ENCODE peak calls at places on chromosomes 1 and 21, in six cellular contexts. One of them, this sample, is unnamed.

GRCh38 chr21:27017251-27017650 is 50.4 kb upstream of the ADAMTS5 start:
- DNase-seq in H7: no peak
- DNase-seq in thoracic aorta: no peak
- DNase-seq in anterior cingulate cortex: no peak
- DNase-seq in stimulated activated CD4-positive, alpha-beta T cell treated with anti-CD3 and anti-CD28 coated beads, TNF-alpha, amount 100 ng/mL, for 1 hour: no peak
- DNase-seq in activated CD4-positive, alpha-beta T cell treated with anti-CD3 and anti-CD28 coated beads, Interleukin-2, amount 10 ng/mL, durations not matched to agents 7 days and 5 days: no peak
- DNase-seq in this sample: peak; percentile 10

GRCh38 chr1:175865041-175865766 is 121.8 kb upstream of the TNR start:
- DNase-seq in activated CD4-positive, alpha-beta T cell treated with anti-CD3 and anti-CD28 coated beads, Interleukin-2, amount 10 ng/mL, durations not matched to agents 7 days and 5 days: no peak
- DNase-seq in stimulated activated CD4-positive, alpha-beta T cell treated with anti-CD3 and anti-CD28 coated beads, TNF-alpha, amount 100 ng/mL, for 1 hour: no peak
- DNase-seq in H7: peak; percentile 75
- DNase-seq in anterior cingulate cortex: peak; percentile 91
- DNase-seq in thoracic aorta: no peak
- DNase-seq in this sample: no peak

GRCh38 chr21:46173573-46173972 is 10.7 kb downstream of the SPATC1L start:
- DNase-seq in activated CD4-positive, alpha-beta T cell treated with anti-CD3 and anti-CD28 coated beads, Interleukin-2, amount 10 ng/mL, durations not matched to agents 7 days and 5 days: no peak
- DNase-seq in thoracic aorta: no peak
- DNase-seq in H7: peak; percentile 29
- DNase-seq in stimulated activated CD4-positive, alpha-beta T cell treated with anti-CD3 and anti-CD28 coated beads, TNF-alpha, amount 100 ng/mL, for 1 hour: no peak
- DNase-seq in anterior cingulate cortex: no peak
- DNase-seq in this sample: no peak

GRCh38 chr1:37274491-37274890 is 199.9 kb upstream of the ZC3H12A start:
- DNase-seq in activated CD4-positive, alpha-beta T cell treated with anti-CD3 and anti-CD28 coated beads, Interleukin-2, amount 10 ng/mL, durations not matched to agents 7 days and 5 days: no peak
- DNase-seq in anterior cingulate cortex: no peak
- DNase-seq in H7: peak; percentile 60
- DNase-seq in stimulated activated CD4-positive, alpha-beta T cell treated with anti-CD3 and anti-CD28 coated beads, TNF-alpha, amount 100 ng/mL, for 1 hour: no peak
- DNase-seq in thoracic aorta: no peak
- DNase-seq in this sample: no peak

GRCh38 chr1:119410977-119411376 is 4.0 kb upstream of the HSD3B2 start:
- DNase-seq in stimulated activated CD4-positive, alpha-beta T cell treated with anti-CD3 and anti-CD28 coated beads, TNF-alpha, amount 100 ng/mL, for 1 hour: no peak
- DNase-seq in anterior cingulate cortex: no peak
- DNase-seq in activated CD4-positive, alpha-beta T cell treated with anti-CD3 and anti-CD28 coated beads, Interleukin-2, amount 10 ng/mL, durations not matched to agents 7 days and 5 days: no peak
- DNase-seq in H7: no peak
- DNase-seq in thoracic aorta: no peak
- DNase-seq in this sample: peak; percentile 20

GRCh38 chr1:163168053-163168452 is 34.7 kb downstream of the RGS5 start:
- DNase-seq in anterior cingulate cortex: no peak
- DNase-seq in stimulated activated CD4-positive, alpha-beta T cell treated with anti-CD3 and anti-CD28 coated beads, TNF-alpha, amount 100 ng/mL, for 1 hour: no peak
- DNase-seq in thoracic aorta: peak; percentile 19
- DNase-seq in H7: no peak
- DNase-seq in activated CD4-positive, alpha-beta T cell treated with anti-CD3 and anti-CD28 coated beads, Interleukin-2, amount 10 ng/mL, durations not matched to agents 7 days and 5 days: no peak
- DNase-seq in this sample: peak; percentile 94

GRCh38 chr21:45887121-45887611 is 94.4 kb upstream of the COL6A1 start:
- DNase-seq in thoracic aorta: no peak
- DNase-seq in stimulated activated CD4-positive, alpha-beta T cell treated with anti-CD3 and anti-CD28 coated beads, TNF-alpha, amount 100 ng/mL, for 1 hour: no peak
- DNase-seq in anterior cingulate cortex: peak; percentile 40
- DNase-seq in H7: no peak
- DNase-seq in activated CD4-positive, alpha-beta T cell treated with anti-CD3 and anti-CD28 coated beads, Interleukin-2, amount 10 ng/mL, durations not matched to agents 7 days and 5 days: no peak
- DNase-seq in this sample: no peak

GRCh38 chr1:1085171-1085841 is 11.2 kb upstream of the RNF223 start:
- DNase-seq in H7: peak; percentile 51
- DNase-seq in stimulated activated CD4-positive, alpha-beta T cell treated with anti-CD3 and anti-CD28 coated beads, TNF-alpha, amount 100 ng/mL, for 1 hour: no peak
- DNase-seq in anterior cingulate cortex: no peak
- DNase-seq in activated CD4-positive, alpha-beta T cell treated with anti-CD3 and anti-CD28 coated beads, Interleukin-2, amount 10 ng/mL, durations not matched to agents 7 days and 5 days: no peak
- DNase-seq in thoracic aorta: no peak
- DNase-seq in this sample: no peak

GRCh38 chr1:2641381-2642130 is 8.7 kb upstream of the MMEL1 start:
- DNase-seq in thoracic aorta: no peak
- DNase-seq in activated CD4-positive, alpha-beta T cell treated with anti-CD3 and anti-CD28 coated beads, Interleukin-2, amount 10 ng/mL, durations not matched to agents 7 days and 5 days: no peak
- DNase-seq in anterior cingulate cortex: no peak
- DNase-seq in stimulated activated CD4-positive, alpha-beta T cell treated with anti-CD3 and anti-CD28 coated beads, TNF-alpha, amount 100 ng/mL, for 1 hour: no peak
- DNase-seq in H7: peak; percentile 86
- DNase-seq in this sample: no peak

GRCh38 chr1:91929246-91929645 is 20.0 kb upstream of the BRDT start:
- DNase-seq in thoracic aorta: no peak
- DNase-seq in H7: peak; percentile 65
- DNase-seq in anterior cingulate cortex: no peak
- DNase-seq in stimulated activated CD4-positive, alpha-beta T cell treated with anti-CD3 and anti-CD28 coated beads, TNF-alpha, amount 100 ng/mL, for 1 hour: no peak
- DNase-seq in activated CD4-positive, alpha-beta T cell treated with anti-CD3 and anti-CD28 coated beads, Interleukin-2, amount 10 ng/mL, durations not matched to agents 7 days and 5 days: no peak
- DNase-seq in this sample: peak; percentile 49

GRCh38 chr1:233289676-233290075 is 5.8 kb downstream of the PCNX2 start:
- DNase-seq in activated CD4-positive, alpha-beta T cell treated with anti-CD3 and anti-CD28 coated beads, Interleukin-2, amount 10 ng/mL, durations not matched to agents 7 days and 5 days: no peak
- DNase-seq in thoracic aorta: no peak
- DNase-seq in anterior cingulate cortex: no peak
- DNase-seq in stimulated activated CD4-positive, alpha-beta T cell treated with anti-CD3 and anti-CD28 coated beads, TNF-alpha, amount 100 ng/mL, for 1 hour: no peak
- DNase-seq in H7: peak; percentile 35
- DNase-seq in this sample: no peak

GRCh38 chr1:21337931-21338567 is 47.8 kb upstream of the ECE1 start:
- DNase-seq in stimulated activated CD4-positive, alpha-beta T cell treated with anti-CD3 and anti-CD28 coated beads, TNF-alpha, amount 100 ng/mL, for 1 hour: no peak
- DNase-seq in H7: no peak
- DNase-seq in thoracic aorta: peak; percentile 92
- DNase-seq in activated CD4-positive, alpha-beta T cell treated with anti-CD3 and anti-CD28 coated beads, Interleukin-2, amount 10 ng/mL, durations not matched to agents 7 days and 5 days: no peak
- DNase-seq in anterior cingulate cortex: no peak
- DNase-seq in this sample: peak; percentile 56

GRCh38 chr1:206590025-206590834 is 22.0 kb downstream of the EIF2D start:
- DNase-seq in stimulated activated CD4-positive, alpha-beta T cell treated with anti-CD3 and anti-CD28 coated beads, TNF-alpha, amount 100 ng/mL, for 1 hour: no peak
- DNase-seq in activated CD4-positive, alpha-beta T cell treated with anti-CD3 and anti-CD28 coated beads, Interleukin-2, amount 10 ng/mL, durations not matched to agents 7 days and 5 days: peak; percentile 71
- DNase-seq in thoracic aorta: no peak
- DNase-seq in H7: peak; percentile 70
- DNase-seq in anterior cingulate cortex: no peak
- DNase-seq in this sample: peak; percentile 60

GRCh38 chr1:94522304-94522703 is 19.3 kb downstream of the F3 start:
- DNase-seq in activated CD4-positive, alpha-beta T cell treated with anti-CD3 and anti-CD28 coated beads, Interleukin-2, amount 10 ng/mL, durations not matched to agents 7 days and 5 days: no peak
- DNase-seq in H7: no peak
- DNase-seq in anterior cingulate cortex: no peak
- DNase-seq in thoracic aorta: no peak
- DNase-seq in stimulated activated CD4-positive, alpha-beta T cell treated with anti-CD3 and anti-CD28 coated beads, TNF-alpha, amount 100 ng/mL, for 1 hour: no peak
- DNase-seq in this sample: peak; percentile 65

GRCh38 chr1:203207751-203208150 is 21.2 kb upstream of the CHI3L1 start:
- DNase-seq in activated CD4-positive, alpha-beta T cell treated with anti-CD3 and anti-CD28 coated beads, Interleukin-2, amount 10 ng/mL, durations not matched to agents 7 days and 5 days: no peak
- DNase-seq in thoracic aorta: no peak
- DNase-seq in H7: no peak
- DNase-seq in stimulated activated CD4-positive, alpha-beta T cell treated with anti-CD3 and anti-CD28 coated beads, TNF-alpha, amount 100 ng/mL, for 1 hour: no peak
- DNase-seq in anterior cingulate cortex: no peak
- DNase-seq in this sample: no peak

GRCh38 chr1:205525495-205526285 is 21.2 kb downstream of the CDK18 start:
- DNase-seq in H7: no peak
- DNase-seq in stimulated activated CD4-positive, alpha-beta T cell treated with anti-CD3 and anti-CD28 coated beads, TNF-alpha, amount 100 ng/mL, for 1 hour: no peak
- DNase-seq in anterior cingulate cortex: no peak
- DNase-seq in activated CD4-positive, alpha-beta T cell treated with anti-CD3 and anti-CD28 coated beads, Interleukin-2, amount 10 ng/mL, durations not matched to agents 7 days and 5 days: no peak
- DNase-seq in thoracic aorta: no peak
- DNase-seq in this sample: no peak

GRCh38 chr21:22791986-22792560 is 1793.9 kb downstream of the NCAM2 start:
- DNase-seq in activated CD4-positive, alpha-beta T cell treated with anti-CD3 and anti-CD28 coated beads, Interleukin-2, amount 10 ng/mL, durations not matched to agents 7 days and 5 days: peak; percentile 27
- DNase-seq in anterior cingulate cortex: no peak
- DNase-seq in stimulated activated CD4-positive, alpha-beta T cell treated with anti-CD3 and anti-CD28 coated beads, TNF-alpha, amount 100 ng/mL, for 1 hour: no peak
- DNase-seq in H7: peak; percentile 38
- DNase-seq in thoracic aorta: no peak
- DNase-seq in this sample: peak; percentile 32

GRCh38 chr1:191240925-191241324 is 763.3 kb upstream of the BRINP3 start:
- DNase-seq in thoracic aorta: no peak
- DNase-seq in stimulated activated CD4-positive, alpha-beta T cell treated with anti-CD3 and anti-CD28 coated beads, TNF-alpha, amount 100 ng/mL, for 1 hour: no peak
- DNase-seq in activated CD4-positive, alpha-beta T cell treated with anti-CD3 and anti-CD28 coated beads, Interleukin-2, amount 10 ng/mL, durations not matched to agents 7 days and 5 days: no peak
- DNase-seq in H7: no peak
- DNase-seq in anterior cingulate cortex: no peak
- DNase-seq in this sample: no peak

GRCh38 chr1:231013391-231014015 is 26.6 kb downstream of the FAM89A start:
- DNase-seq in anterior cingulate cortex: no peak
- DNase-seq in thoracic aorta: no peak
- DNase-seq in activated CD4-positive, alpha-beta T cell treated with anti-CD3 and anti-CD28 coated beads, Interleukin-2, amount 10 ng/mL, durations not matched to agents 7 days and 5 days: no peak
- DNase-seq in H7: no peak
- DNase-seq in stimulated activated CD4-positive, alpha-beta T cell treated with anti-CD3 and anti-CD28 coated beads, TNF-alpha, amount 100 ng/mL, for 1 hour: no peak
- DNase-seq in this sample: no peak

GRCh38 chr1:226563666-226564065 is 15.1 kb downstream of the STUM start:
- DNase-seq in stimulated activated CD4-positive, alpha-beta T cell treated with anti-CD3 and anti-CD28 coated beads, TNF-alpha, amount 100 ng/mL, for 1 hour: no peak
- DNase-seq in activated CD4-positive, alpha-beta T cell treated with anti-CD3 and anti-CD28 coated beads, Interleukin-2, amount 10 ng/mL, durations not matched to agents 7 days and 5 days: no peak
- DNase-seq in H7: no peak
- DNase-seq in anterior cingulate cortex: no peak
- DNase-seq in thoracic aorta: no peak
- DNase-seq in this sample: no peak

GRCh38 chr1:30303387-30303786 is 420.0 kb downstream of the MATN1 start:
- DNase-seq in anterior cingulate cortex: no peak
- DNase-seq in activated CD4-positive, alpha-beta T cell treated with anti-CD3 and anti-CD28 coated beads, Interleukin-2, amount 10 ng/mL, durations not matched to agents 7 days and 5 days: no peak
- DNase-seq in H7: no peak
- DNase-seq in stimulated activated CD4-positive, alpha-beta T cell treated with anti-CD3 and anti-CD28 coated beads, TNF-alpha, amount 100 ng/mL, for 1 hour: no peak
- DNase-seq in thoracic aorta: no peak
- DNase-seq in this sample: no peak

GRCh38 chr1:218474089-218474488 is 129.0 kb downstream of the TGFB2 start:
- DNase-seq in activated CD4-positive, alpha-beta T cell treated with anti-CD3 and anti-CD28 coated beads, Interleukin-2, amount 10 ng/mL, durations not matched to agents 7 days and 5 days: no peak
- DNase-seq in anterior cingulate cortex: no peak
- DNase-seq in H7: no peak
- DNase-seq in thoracic aorta: no peak
- DNase-seq in stimulated activated CD4-positive, alpha-beta T cell treated with anti-CD3 and anti-CD28 coated beads, TNF-alpha, amount 100 ng/mL, for 1 hour: no peak
- DNase-seq in this sample: no peak

GRCh38 chr1:202155478-202156021 is 4.9 kb downstream of the PTPN7 start:
- DNase-seq in H7: no peak
- DNase-seq in thoracic aorta: no peak
- DNase-seq in activated CD4-positive, alpha-beta T cell treated with anti-CD3 and anti-CD28 coated beads, Interleukin-2, amount 10 ng/mL, durations not matched to agents 7 days and 5 days: no peak
- DNase-seq in stimulated activated CD4-positive, alpha-beta T cell treated with anti-CD3 and anti-CD28 coated beads, TNF-alpha, amount 100 ng/mL, for 1 hour: no peak
- DNase-seq in anterior cingulate cortex: no peak
- DNase-seq in this sample: peak; percentile 64

GRCh38 chr21:45074818-45075605 is 632 bp downstream of the ADARB1 start:
- DNase-seq in activated CD4-positive, alpha-beta T cell treated with anti-CD3 and anti-CD28 coated beads, Interleukin-2, amount 10 ng/mL, durations not matched to agents 7 days and 5 days: peak; percentile 23
- DNase-seq in thoracic aorta: no peak
- DNase-seq in anterior cingulate cortex: no peak
- DNase-seq in stimulated activated CD4-positive, alpha-beta T cell treated with anti-CD3 and anti-CD28 coated beads, TNF-alpha, amount 100 ng/mL, for 1 hour: no peak
- DNase-seq in H7: peak; percentile 87
- DNase-seq in this sample: peak; percentile 33

GRCh38 chr1:46041551-46041950 is 90.9 kb downstream of the PIK3R3 start:
- DNase-seq in stimulated activated CD4-positive, alpha-beta T cell treated with anti-CD3 and anti-CD28 coated beads, TNF-alpha, amount 100 ng/mL, for 1 hour: no peak
- DNase-seq in activated CD4-positive, alpha-beta T cell treated with anti-CD3 and anti-CD28 coated beads, Interleukin-2, amount 10 ng/mL, durations not matched to agents 7 days and 5 days: no peak
- DNase-seq in anterior cingulate cortex: no peak
- DNase-seq in H7: no peak
- DNase-seq in thoracic aorta: no peak
- DNase-seq in this sample: no peak

GRCh38 chr1:228964178-228964819 is 229.0 kb downstream of the RHOU start:
- DNase-seq in anterior cingulate cortex: no peak
- DNase-seq in stimulated activated CD4-positive, alpha-beta T cell treated with anti-CD3 and anti-CD28 coated beads, TNF-alpha, amount 100 ng/mL, for 1 hour: no peak
- DNase-seq in thoracic aorta: no peak
- DNase-seq in H7: no peak
- DNase-seq in activated CD4-positive, alpha-beta T cell treated with anti-CD3 and anti-CD28 coated beads, Interleukin-2, amount 10 ng/mL, durations not matched to agents 7 days and 5 days: no peak
- DNase-seq in this sample: peak; percentile 98

GRCh38 chr1:192951961-192952460 is 107.1 kb downstream of the UCHL5 start:
- DNase-seq in activated CD4-positive, alpha-beta T cell treated with anti-CD3 and anti-CD28 coated beads, Interleukin-2, amount 10 ng/mL, durations not matched to agents 7 days and 5 days: no peak
- DNase-seq in anterior cingulate cortex: no peak
- DNase-seq in stimulated activated CD4-positive, alpha-beta T cell treated with anti-CD3 and anti-CD28 coated beads, TNF-alpha, amount 100 ng/mL, for 1 hour: no peak
- DNase-seq in thoracic aorta: no peak
- DNase-seq in H7: no peak
- DNase-seq in this sample: peak; percentile 97

GRCh38 chr1:25651824-25652741 is 35.5 kb downstream of the MAN1C1 start:
- DNase-seq in H7: no peak
- DNase-seq in activated CD4-positive, alpha-beta T cell treated with anti-CD3 and anti-CD28 coated beads, Interleukin-2, amount 10 ng/mL, durations not matched to agents 7 days and 5 days: no peak
- DNase-seq in anterior cingulate cortex: peak; percentile 15
- DNase-seq in stimulated activated CD4-positive, alpha-beta T cell treated with anti-CD3 and anti-CD28 coated beads, TNF-alpha, amount 100 ng/mL, for 1 hour: no peak
- DNase-seq in thoracic aorta: no peak
- DNase-seq in this sample: no peak

GRCh38 chr1:117232551-117232950 is 21.8 kb upstream of the VTCN1 start:
- DNase-seq in stimulated activated CD4-positive, alpha-beta T cell treated with anti-CD3 and anti-CD28 coated beads, TNF-alpha, amount 100 ng/mL, for 1 hour: no peak
- DNase-seq in activated CD4-positive, alpha-beta T cell treated with anti-CD3 and anti-CD28 coated beads, Interleukin-2, amount 10 ng/mL, durations not matched to agents 7 days and 5 days: no peak
- DNase-seq in anterior cingulate cortex: no peak
- DNase-seq in thoracic aorta: no peak
- DNase-seq in H7: no peak
- DNase-seq in this sample: no peak

GRCh38 chr1:29684141-29684540 is 447.8 kb downstream of the PTPRU start:
- DNase-seq in thoracic aorta: no peak
- DNase-seq in stimulated activated CD4-positive, alpha-beta T cell treated with anti-CD3 and anti-CD28 coated beads, TNF-alpha, amount 100 ng/mL, for 1 hour: no peak
- DNase-seq in anterior cingulate cortex: no peak
- DNase-seq in activated CD4-positive, alpha-beta T cell treated with anti-CD3 and anti-CD28 coated beads, Interleukin-2, amount 10 ng/mL, durations not matched to agents 7 days and 5 days: no peak
- DNase-seq in H7: peak; percentile 4
- DNase-seq in this sample: no peak

GRCh38 chr1:235270625-235271024 is 57.4 kb downstream of the ARID4B start:
- DNase-seq in activated CD4-positive, alpha-beta T cell treated with anti-CD3 and anti-CD28 coated beads, Interleukin-2, amount 10 ng/mL, durations not matched to agents 7 days and 5 days: no peak
- DNase-seq in thoracic aorta: no peak
- DNase-seq in anterior cingulate cortex: no peak
- DNase-seq in stimulated activated CD4-positive, alpha-beta T cell treated with anti-CD3 and anti-CD28 coated beads, TNF-alpha, amount 100 ng/mL, for 1 hour: no peak
- DNase-seq in H7: peak; percentile 36
- DNase-seq in this sample: peak; percentile 35

GRCh38 chr1:236154126-236154525 is 11.8 kb downstream of the GPR137B start:
- DNase-seq in H7: no peak
- DNase-seq in anterior cingulate cortex: no peak
- DNase-seq in activated CD4-positive, alpha-beta T cell treated with anti-CD3 and anti-CD28 coated beads, Interleukin-2, amount 10 ng/mL, durations not matched to agents 7 days and 5 days: no peak
- DNase-seq in stimulated activated CD4-positive, alpha-beta T cell treated with anti-CD3 and anti-CD28 coated beads, TNF-alpha, amount 100 ng/mL, for 1 hour: no peak
- DNase-seq in thoracic aorta: no peak
- DNase-seq in this sample: no peak

GRCh38 chr1:7456683-7457082 is 314.4 kb upstream of the VAMP3 start:
- DNase-seq in H7: peak; percentile 83
- DNase-seq in activated CD4-positive, alpha-beta T cell treated with anti-CD3 and anti-CD28 coated beads, Interleukin-2, amount 10 ng/mL, durations not matched to agents 7 days and 5 days: no peak
- DNase-seq in thoracic aorta: no peak
- DNase-seq in stimulated activated CD4-positive, alpha-beta T cell treated with anti-CD3 and anti-CD28 coated beads, TNF-alpha, amount 100 ng/mL, for 1 hour: no peak
- DNase-seq in anterior cingulate cortex: no peak
- DNase-seq in this sample: no peak

GRCh38 chr1:241834733-241835377 is 13.1 kb upstream of the EXO1 start:
- DNase-seq in stimulated activated CD4-positive, alpha-beta T cell treated with anti-CD3 and anti-CD28 coated beads, TNF-alpha, amount 100 ng/mL, for 1 hour: no peak
- DNase-seq in anterior cingulate cortex: no peak
- DNase-seq in H7: no peak
- DNase-seq in thoracic aorta: no peak
- DNase-seq in activated CD4-positive, alpha-beta T cell treated with anti-CD3 and anti-CD28 coated beads, Interleukin-2, amount 10 ng/mL, durations not matched to agents 7 days and 5 days: no peak
- DNase-seq in this sample: peak; percentile 59

GRCh38 chr1:242120432-242120831 is 121.5 kb upstream of the MAP1LC3C start:
- DNase-seq in anterior cingulate cortex: no peak
- DNase-seq in stimulated activated CD4-positive, alpha-beta T cell treated with anti-CD3 and anti-CD28 coated beads, TNF-alpha, amount 100 ng/mL, for 1 hour: no peak
- DNase-seq in H7: no peak
- DNase-seq in thoracic aorta: no peak
- DNase-seq in activated CD4-positive, alpha-beta T cell treated with anti-CD3 and anti-CD28 coated beads, Interleukin-2, amount 10 ng/mL, durations not matched to agents 7 days and 5 days: no peak
- DNase-seq in this sample: no peak

GRCh38 chr1:27665016-27665651 is 6.9 kb downstream of the IFI6 start:
- DNase-seq in H7: no peak
- DNase-seq in thoracic aorta: no peak
- DNase-seq in activated CD4-positive, alpha-beta T cell treated with anti-CD3 and anti-CD28 coated beads, Interleukin-2, amount 10 ng/mL, durations not matched to agents 7 days and 5 days: no peak
- DNase-seq in anterior cingulate cortex: no peak
- DNase-seq in stimulated activated CD4-positive, alpha-beta T cell treated with anti-CD3 and anti-CD28 coated beads, TNF-alpha, amount 100 ng/mL, for 1 hour: no peak
- DNase-seq in this sample: no peak

GRCh38 chr1:74913978-74914377 is 181.0 kb downstream of the TYW3 start:
- DNase-seq in thoracic aorta: no peak
- DNase-seq in stimulated activated CD4-positive, alpha-beta T cell treated with anti-CD3 and anti-CD28 coated beads, TNF-alpha, amount 100 ng/mL, for 1 hour: no peak
- DNase-seq in activated CD4-positive, alpha-beta T cell treated with anti-CD3 and anti-CD28 coated beads, Interleukin-2, amount 10 ng/mL, durations not matched to agents 7 days and 5 days: no peak
- DNase-seq in anterior cingulate cortex: no peak
- DNase-seq in H7: no peak
- DNase-seq in this sample: no peak

GRCh38 chr1:204166237-204166636 is at the start of gene REN:
- DNase-seq in stimulated activated CD4-positive, alpha-beta T cell treated with anti-CD3 and anti-CD28 coated beads, TNF-alpha, amount 100 ng/mL, for 1 hour: no peak
- DNase-seq in thoracic aorta: no peak
- DNase-seq in H7: no peak
- DNase-seq in activated CD4-positive, alpha-beta T cell treated with anti-CD3 and anti-CD28 coated beads, Interleukin-2, amount 10 ng/mL, durations not matched to agents 7 days and 5 days: no peak
- DNase-seq in anterior cingulate cortex: no peak
- DNase-seq in this sample: no peak